ENCODE peak calls at places on chromosome 6, in nine cellular contexts. F is GM13977; T is A549; K is CD4-positive, alpha-beta T cell; P is ovary; V is fibroblast of the aortic adventitia; D is fibroblast of lung; L is ascending aorta; S is type B pancreatic cell. E is an unnamed sample.

GRCh38 chr6:50978631-50979030 is 160.0 kb downstream of the TFAP2B start:
- DNase-seq in P (no peak), D (no peak), L (no peak), V (no peak), S (no peak), T (no peak), K (no peak), F (no peak), E (no peak)

GRCh38 chr6:107416179-107416578 is 43.2 kb downstream of the PDSS2 start:
- DNase-seq in V (no peak), T (no peak), L (no peak), F (no peak), K (no peak), D (no peak), P (no peak), S (no peak), E (no peak)

GRCh38 chr6:142819603-142820335 is 125.2 kb downstream of the HIVEP2 start:
- DNase-seq in L (no peak), V (peak), P (no peak), F (no peak), T (no peak), D (peak), K (peak), S (no peak), E (no peak)

GRCh38 chr6:95084867-95085266 is 492.5 kb upstream of the MANEA start:
- DNase-seq in P (no peak), K (no peak), T (no peak), F (no peak), D (no peak), S (no peak), L (no peak), V (no peak), E (no peak)

GRCh38 chr6:136723780-136724179 is 68.5 kb downstream of the MAP3K5 start:
- DNase-seq in F (no peak), D (peak), K (peak), S (no peak), T (no peak), L (no peak), V (no peak), P (no peak), E (no peak)

GRCh38 chr6:20058912-20059311 is 153.4 kb downstream of the MBOAT1 start:
- DNase-seq in D (no peak), V (no peak), S (no peak), L (no peak), T (no peak), K (no peak), P (no peak), F (no peak), E (no peak)

GRCh38 chr6:15935661-15936060 is 193.2 kb upstream of the MYLIP start:
- DNase-seq in T (no peak), P (no peak), V (no peak), K (no peak), L (no peak), F (no peak), S (no peak), D (no peak), E (no peak)

GRCh38 chr6:123909989-123910388 is 106.3 kb downstream of the NKAIN2 start:
- DNase-seq in V (no peak), P (no peak), S (no peak), D (no peak), K (no peak), T (no peak), L (no peak), F (no peak), E (no peak)

GRCh38 chr6:39980839-39981580 is 46.7 kb upstream of the MOCS1 start:
- DNase-seq in F (peak), L (no peak), T (peak), S (no peak), D (peak), V (peak), K (no peak), P (no peak), E (peak)

GRCh38 chr6:148971027-148971927 is 224.4 kb downstream of the UST start:
- DNase-seq in F (no peak), K (no peak), T (no peak), D (peak), P (no peak), L (no peak), S (no peak), V (peak), E (no peak)

GRCh38 chr6:16064687-16065086 is 64.2 kb upstream of the MYLIP start:
- DNase-seq in K (no peak), P (no peak), L (no peak), F (no peak), S (no peak), T (no peak), V (no peak), D (no peak), E (no peak)

GRCh38 chr6:161245363-161245762 is 28.5 kb downstream of the AGPAT4 start:
- DNase-seq in P (no peak), L (no peak), T (no peak), V (no peak), S (peak), D (no peak), F (no peak), K (no peak), E (no peak)

GRCh38 chr6:27040244-27041042 is 207.1 kb upstream of the PRSS16 start:
- DNase-seq in V (no peak), P (no peak), S (no peak), F (no peak), D (peak), L (no peak), K (no peak), T (no peak), E (no peak)

GRCh38 chr6:89298680-89299450 is 16.2 kb downstream of the GABRR2 start:
- DNase-seq in F (peak), V (peak), L (no peak), D (peak), S (no peak), K (peak), P (no peak), T (peak), E (no peak)

GRCh38 chr6:40978687-40979289 is 60.2 kb downstream of the UNC5CL start:
- DNase-seq in D (no peak), K (no peak), L (no peak), V (no peak), S (no peak), P (no peak), F (no peak), T (no peak), E (no peak)

GRCh38 chr6:122751291-122751690 is 28.2 kb upstream of the FABP7 start:
- DNase-seq in T (no peak), L (no peak), P (no peak), D (no peak), F (peak), S (no peak), K (no peak), V (no peak), E (no peak)

GRCh38 chr6:141103246-141103645 is 1029.5 kb upstream of the GJE1 start:
- DNase-seq in K (no peak), T (no peak), L (no peak), D (peak), S (no peak), F (no peak), V (peak), P (no peak), E (no peak)

GRCh38 chr6:20936949-20937348 is 402.7 kb downstream of the CDKAL1 start:
- DNase-seq in K (no peak), P (no peak), F (no peak), D (no peak), T (no peak), S (no peak), V (no peak), L (no peak), E (no peak)

GRCh38 chr6:56899311-56899710 is 55.6 kb upstream of the BEND6 start:
- DNase-seq in L (no peak), F (no peak), D (peak), S (no peak), T (no peak), P (no peak), V (peak), K (no peak), E (no peak)

GRCh38 chr6:89797317-89797716 is 22.3 kb downstream of the MDN1 start:
- DNase-seq in K (no peak), S (no peak), F (no peak), T (no peak), L (peak), P (no peak), D (peak), V (peak), E (no peak)

GRCh38 chr6:134817448-134817847 is 132.5 kb downstream of the ALDH8A1 start:
- DNase-seq in P (no peak), K (no peak), F (no peak), D (no peak), T (no peak), S (no peak), V (no peak), L (no peak), E (no peak)

GRCh38 chr6:153956807-153957206 is 82.2 kb upstream of the OPRM1 start:
- DNase-seq in T (no peak), K (no peak), L (no peak), P (no peak), S (no peak), F (no peak), D (peak), V (no peak), E (no peak)

GRCh38 chr6:132525866-132526265 is 12.2 kb upstream of the TAAR9 start:
- DNase-seq in T (no peak), D (no peak), P (no peak), S (no peak), L (no peak), V (no peak), K (no peak), F (no peak), E (no peak)

GRCh38 chr6:159931112-159931511 is 37.8 kb upstream of the IGF2R start:
- DNase-seq in D (no peak), L (no peak), T (no peak), K (no peak), F (no peak), S (no peak), P (no peak), V (no peak), E (no peak)

GRCh38 chr6:96990989-96991388 is 66.5 kb downstream of the KLHL32 start:
- DNase-seq in V (no peak), P (no peak), D (no peak), K (no peak), T (no peak), S (no peak), L (no peak), F (no peak), E (no peak)

GRCh38 chr6:96995903-96996302 is 71.4 kb downstream of the KLHL32 start:
- DNase-seq in D (no peak), P (no peak), T (no peak), K (no peak), F (no peak), L (no peak), S (no peak), V (no peak), E (no peak)

GRCh38 chr6:96990462-96990861 is 65.9 kb downstream of the KLHL32 start:
- DNase-seq in D (no peak), L (no peak), S (no peak), V (no peak), P (peak), F (no peak), T (no peak), K (no peak), E (no peak)

GRCh38 chr6:96994660-96995059 is 70.1 kb downstream of the KLHL32 start:
- DNase-seq in V (no peak), F (no peak), L (no peak), T (no peak), K (no peak), S (no peak), D (no peak), P (no peak), E (no peak)

DNA sequence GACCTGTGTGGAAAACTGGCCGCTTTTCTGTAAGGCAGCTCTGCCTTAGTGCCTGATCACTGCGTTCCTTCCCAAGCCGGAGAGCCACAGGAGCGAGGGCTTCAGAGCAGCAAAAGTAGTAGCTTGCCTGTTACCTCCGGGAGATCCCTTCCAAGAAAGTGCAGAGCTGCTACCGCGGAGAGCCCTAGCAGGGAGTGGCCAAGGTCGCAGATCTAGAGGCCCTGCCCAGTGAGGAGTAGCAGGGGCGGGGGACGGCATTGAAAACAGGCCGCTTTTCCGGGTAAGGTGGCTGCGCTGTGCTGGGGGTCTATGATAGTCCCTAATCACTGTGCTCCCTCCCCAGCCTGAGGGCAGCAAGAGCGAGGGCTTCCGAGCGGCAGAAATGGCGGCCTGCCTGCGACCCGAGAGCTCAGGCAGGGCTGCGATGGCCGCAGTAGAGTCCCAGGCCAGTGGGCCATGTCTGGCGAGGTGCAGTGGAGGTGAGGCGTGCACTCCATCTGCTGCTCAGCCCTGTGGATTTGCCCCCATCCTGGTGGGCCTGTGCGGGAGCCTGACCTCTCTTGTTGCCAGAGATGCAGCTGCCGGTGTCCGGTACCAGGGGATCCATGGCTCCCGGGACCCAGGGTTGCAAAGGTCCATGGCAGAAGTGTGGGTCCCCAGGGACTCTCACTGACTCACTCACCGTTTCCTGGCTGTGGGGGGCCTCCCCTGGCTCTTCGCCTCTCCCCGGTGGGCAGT is 67.3 kb downstream of the KLHL32 start:
- DNase-seq in T (no peak), V (no peak), D (no peak), K (no peak), F (no peak), P (no peak), S (no peak), L (no peak), E (no peak)
- TF ChIP-seq CTCF in T (no peak), V (no peak), D (no peak), K (no peak), F (no peak), P (no peak), S (no peak), L (no peak), E (no peak)

GRCh38 chr6:42104095-42104806 is 38.2 kb downstream of the C6orf132 start:
- DNase-seq in V (peak), F (peak), L (peak), K (peak), D (peak), T (peak), S (no peak), P (peak), E (peak)
- TF ChIP-seq CTCF in V (peak), F (peak), L (peak), K (peak), D (peak), T (no peak), S (peak), P (peak), E (peak)

DNA sequence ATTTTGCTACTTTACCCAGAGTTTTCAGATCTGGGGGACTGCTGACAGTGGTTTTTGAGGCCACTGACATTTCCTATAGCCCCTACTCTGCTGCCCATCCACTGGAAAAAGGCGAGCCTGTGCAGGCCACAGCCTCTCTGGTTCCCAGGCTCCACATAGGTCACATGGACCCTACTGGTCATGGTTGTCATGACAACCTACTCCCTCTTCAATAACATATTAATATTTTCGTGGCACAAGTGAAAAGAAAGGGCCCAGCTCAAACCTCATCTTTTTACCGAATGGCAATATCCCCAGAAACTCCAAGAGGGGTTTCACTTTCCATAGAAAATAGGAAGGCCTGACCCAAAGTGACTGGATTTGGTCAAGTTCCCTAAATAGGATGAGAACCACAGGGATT is 11.0 kb upstream of the FOXO3 start:
- DNase-seq in L (peak), S (no peak), V (no peak), D (no peak), F (no peak), K (no peak), P (no peak), T (peak), E (no peak)
- TF ChIP-seq CTCF in L (peak), S (peak), V (no peak), D (no peak), F (no peak), K (no peak), P (no peak), T (no peak), E (no peak)

GRCh38 chr6:82951935-82952334 is 113.7 kb downstream of the UBE3D start:
- DNase-seq in D (no peak), S (no peak), P (no peak), T (no peak), F (no peak), L (no peak), K (no peak), V (no peak), E (no peak)
- TF ChIP-seq CTCF in D (no peak), S (no peak), P (no peak), T (no peak), F (no peak), L (no peak), K (no peak), V (no peak), E (no peak)